ENCODE peak calls at places on chromosomes 16 and 17, in eight cellular contexts. U is heart left ventricle, D is GM23338, F is BJ, L is cardiac fibroblast, A is Calu3, P is A549, Z is pancreas. N is an unnamed sample.

GRCh38 chr17:32006957-32007462 is at the start of gene LRRC37B:
- DNase-seq in Z (peak; percentile 78), L (peak; percentile 80), P (peak; percentile 85), U (peak; percentile 94), A (peak; percentile 92), F (peak; percentile 16), D (peak; percentile 89), N (peak; percentile 87)

GRCh38 chr16:73052441-73053030 is 4.6 kb upstream of the ZFHX3 start:
- DNase-seq in A (no peak), F (no peak), L (peak; percentile 42), P (no peak), U (no peak), Z (no peak), D (peak; percentile 68), N (no peak)

GRCh38 chr16:76176153-76176552 is 101.0 kb upstream of the CNTNAP4 start:
- DNase-seq in L (no peak), U (no peak), F (no peak), A (no peak), D (no peak), Z (no peak), P (no peak), N (no peak)

GRCh38 chr17:6525731-6526130 is 30.6 kb downstream of the PITPNM3 start:
- DNase-seq in F (no peak), U (no peak), L (no peak), A (no peak), P (no peak), D (no peak), Z (no peak), N (no peak)

GRCh38 chr17:57548421-57549385 is 196.4 kb downstream of the CCDC182 start:
- DNase-seq in L (no peak), Z (no peak), P (no peak), D (no peak), U (no peak), F (no peak), A (no peak), N (no peak)

GRCh38 chr17:79658811-79659207 is 48.0 kb upstream of the RBFOX3 start:
- DNase-seq in F (no peak), Z (no peak), L (peak; percentile 28), A (peak; percentile 21), U (no peak), D (peak; percentile 85), P (peak; percentile 70), N (no peak)

GRCh38 chr16:68074850-68075249 is 10.3 kb upstream of the NFATC3 start:
- DNase-seq in L (no peak), F (no peak), A (no peak), U (peak; percentile 67), Z (no peak), D (no peak), P (no peak), N (no peak)

GRCh38 chr17:76382803-76383644 is 1.4 kb upstream of the SPHK1 start:
- DNase-seq in F (no peak), P (peak; percentile 87), A (peak; percentile 33), D (peak; percentile 87), L (peak; percentile 79), U (peak; percentile 81), Z (peak; percentile 58), N (peak; percentile 71)

GRCh38 chr17:38751144-38751802 is 1.3 kb upstream of the PSMB3 start:
- DNase-seq in L (no peak), U (no peak), A (peak; percentile 74), F (no peak), Z (no peak), D (no peak), P (no peak), N (no peak)

GRCh38 chr17:18857864-18858566 is at the start of gene PRPSAP2:
- DNase-seq in D (peak; percentile 97), L (peak; percentile 93), Z (peak; percentile 97), A (peak; percentile 94), P (peak; percentile 96), F (peak; percentile 49), U (peak; percentile 98), N (peak; percentile 96)

GRCh38 chr16:56108724-56109123 is 82.6 kb upstream of the GNAO1 start:
- DNase-seq in Z (no peak), F (no peak), P (no peak), D (no peak), L (no peak), A (no peak), U (no peak), N (no peak)

GRCh38 chr16:83336630-83337029 is 471.1 kb upstream of the HSBP1 start:
- DNase-seq in P (no peak), U (no peak), L (peak; percentile 86), D (no peak), Z (no peak), F (peak; percentile 37), A (no peak), N (no peak)

GRCh38 chr17:77800832-77801231 is 157.7 kb upstream of the TNRC6C start:
- DNase-seq in D (no peak), F (no peak), P (no peak), U (no peak), L (no peak), Z (no peak), A (no peak), N (peak; percentile 6)

GRCh38 chr17:8488931-8489330 is 53.2 kb downstream of the NDEL1 start:
- DNase-seq in Z (no peak), D (no peak), F (peak; percentile 95), U (no peak), A (no peak), L (peak; percentile 97), P (no peak), N (no peak)

GRCh38 chr17:34305606-34306005 is 13.6 kb upstream of the CCL8 start:
- DNase-seq in D (no peak), U (no peak), Z (no peak), L (peak; percentile 41), A (no peak), P (no peak), F (no peak), N (no peak)

GRCh38 chr16:21284414-21284813 is 6.3 kb upstream of the CRYM start:
- DNase-seq in Z (no peak), F (no peak), P (no peak), U (no peak), D (no peak), A (no peak), L (no peak), N (no peak)

GRCh38 chr16:21281698-21282389 is 3.8 kb upstream of the CRYM start:
- DNase-seq in U (no peak), F (no peak), L (no peak), A (no peak), P (no peak), Z (no peak), D (no peak), N (no peak)

GRCh38 chr16:21279501-21279900 is 1.4 kb upstream of the CRYM start:
- DNase-seq in L (peak; percentile 25), F (no peak), A (no peak), D (no peak), U (no peak), Z (no peak), P (no peak), N (no peak)

GRCh38 chr16:21277927-21278706 is at the start of gene CRYM:
- DNase-seq in U (peak; percentile 79), D (peak; percentile 89), L (peak; percentile 31), Z (peak; percentile 47), P (peak; percentile 82), A (peak; percentile 83), F (no peak), N (no peak)

DNA sequence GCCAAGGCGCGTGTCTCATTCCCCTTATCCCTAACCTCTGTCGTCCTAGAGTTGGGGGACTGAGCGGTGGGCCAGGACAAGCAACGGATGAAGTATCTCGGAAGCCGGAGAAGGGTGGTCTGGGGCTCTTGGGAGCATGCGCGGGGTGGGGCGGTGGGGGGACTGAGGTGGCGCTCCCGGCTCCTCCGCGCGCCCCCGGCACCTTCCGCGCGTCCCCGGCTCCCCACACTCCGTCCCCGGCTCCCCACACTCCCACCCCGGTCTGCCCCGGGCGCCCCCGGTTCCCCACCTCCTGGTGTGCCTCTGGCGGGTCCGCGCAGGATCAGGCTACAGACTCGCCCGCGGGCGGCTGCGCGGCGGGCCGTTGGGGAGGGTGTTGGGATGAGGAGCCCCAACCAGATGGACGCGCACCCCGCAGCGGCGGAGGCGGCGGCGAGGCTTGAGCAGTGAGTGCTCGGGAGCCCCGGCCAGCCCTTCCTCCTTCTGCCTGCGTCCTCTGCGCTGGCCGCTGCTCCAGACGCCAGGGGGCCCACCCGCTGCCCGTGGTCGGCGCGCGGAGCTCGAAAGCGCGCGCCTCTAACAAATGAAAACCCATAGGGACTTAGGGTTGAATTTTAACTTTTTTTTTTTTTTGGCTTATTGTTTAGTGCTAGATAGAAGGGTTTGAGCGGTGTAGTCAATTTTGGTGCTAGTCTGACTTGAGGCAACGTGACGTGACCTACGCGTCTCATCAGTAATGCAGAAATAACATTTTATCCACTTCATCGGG is 5.6 kb upstream of the CRYM start:
- DNase-seq in U (peak; percentile 81), P (peak; percentile 56), Z (no peak), L (peak; percentile 36), F (no peak), A (peak; percentile 65), D (peak; percentile 89), N (no peak)
- TF ChIP-seq CTCF in U (peak; percentile 50), P (peak; percentile 47), Z (no peak), L (peak; percentile 40), F (peak; percentile 62), A (peak; percentile 55), D (peak; percentile 51), N (peak; percentile 46)

GRCh38 chr16:4409081-4409932 is 7.1 kb downstream of the CORO7 start:
- DNase-seq in D (peak; percentile 45), F (no peak), A (no peak), P (peak; percentile 35), U (no peak), Z (no peak), L (no peak), N (no peak)
- TF ChIP-seq CTCF in D (peak; percentile 62), F (peak; percentile 9), A (no peak), P (no peak), U (no peak), Z (no peak), L (no peak), N (no peak)

GRCh38 chr17:74748529-74749261 is at the start of gene NHERF1:
- DNase-seq in Z (peak; percentile 93), D (peak; percentile 95), P (peak; percentile 59), F (peak; percentile 66), U (peak; percentile 97), L (peak; percentile 83), A (peak; percentile 98), N (no peak)
- TF ChIP-seq CTCF in Z (peak; percentile 14), D (peak; percentile 37), P (no peak), F (peak; percentile 16), U (no peak), L (no peak), A (no peak), N (no peak)

DNA sequence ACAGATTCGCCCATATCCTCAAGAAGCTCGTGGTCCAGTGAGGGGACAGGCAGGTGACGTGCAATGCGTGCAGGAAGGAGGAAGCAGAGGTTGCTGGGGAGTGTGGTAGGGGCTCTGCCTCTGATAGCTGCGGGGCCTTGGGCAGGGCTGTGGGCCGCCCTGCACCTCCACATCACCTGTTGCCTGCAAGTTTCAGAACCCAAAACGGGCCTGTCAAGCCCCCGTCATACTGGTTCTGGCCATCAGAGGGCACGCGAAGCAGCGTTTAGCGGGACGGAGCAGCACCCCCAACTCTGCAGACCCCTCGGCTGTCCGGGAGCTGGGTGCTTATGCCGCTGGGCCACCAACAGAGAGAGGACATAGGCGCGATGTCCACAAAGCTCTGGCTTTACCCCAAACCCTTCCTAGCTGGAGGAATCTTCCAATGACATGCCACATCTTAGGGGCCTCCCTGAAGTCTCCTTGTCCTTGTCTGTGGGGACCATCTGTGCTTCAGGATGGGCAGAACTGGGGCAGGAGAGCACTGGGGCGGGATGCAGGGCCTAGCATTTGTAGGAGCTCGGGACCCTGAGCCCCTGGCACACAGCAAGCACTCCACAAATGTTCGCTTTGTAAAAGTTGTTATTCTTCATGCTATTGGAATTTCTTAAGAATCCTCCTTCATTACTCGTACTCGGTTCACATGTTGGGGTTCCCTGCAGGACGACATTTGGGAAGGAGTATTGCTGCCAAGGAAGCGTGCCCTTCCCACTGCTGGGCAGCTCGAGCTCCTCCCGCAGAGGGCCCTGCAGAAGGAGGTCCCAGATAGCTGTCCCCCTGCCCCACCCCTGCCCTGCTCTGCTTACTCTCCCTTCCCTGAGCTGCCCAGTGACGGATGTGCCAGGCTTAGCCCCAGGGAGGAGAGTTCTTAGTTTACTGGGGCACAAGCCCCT is 64.3 kb downstream of the CNGB1 start:
- DNase-seq in Z (no peak), F (no peak), D (peak; percentile 81), P (no peak), L (no peak), A (no peak), U (no peak), N (no peak)
- TF ChIP-seq CTCF in Z (no peak), F (peak; percentile 78), D (peak; percentile 81), P (peak; percentile 32), L (peak; percentile 68), A (peak; percentile 36), U (peak; percentile 49), N (peak; percentile 47)

N was measured in CD14-positive monocyte.